ENCODE peak calls at places on chromosomes 1 and 21, in nine cellular contexts. X, G, E, Q, K, I, M, S and F are unnamed samples.

GRCh38 chr1:108865316-108865910 is 8.5 kb upstream of the AKNAD1 start:
- DNase-seq in X (no peak), G (no peak), S (peak; percentile 31), I (no peak), M (no peak), E (no peak), Q (no peak), K (no peak), F (no peak)

GRCh38 chr1:8439015-8439702 is 121.2 kb downstream of the SLC45A1 start:
- DNase-seq in Q (peak; percentile 79), G (peak; percentile 80), M (peak; percentile 93), K (peak; percentile 84), E (no peak), X (no peak), I (no peak), S (peak; percentile 61), F (no peak)

GRCh38 chr1:247536340-247536739 is at the start of gene OR2C3:
- DNase-seq in G (no peak), K (no peak), E (no peak), X (no peak), M (no peak), Q (no peak), I (no peak), S (no peak), F (no peak)

GRCh38 chr1:78146137-78146822 is 100.5 kb downstream of the GIPC2 start:
- DNase-seq in E (no peak), X (no peak), I (no peak), K (no peak), Q (no peak), M (no peak), G (no peak), S (no peak), F (no peak)

GRCh38 chr1:30665216-30665615 is 58.2 kb downstream of the MATN1 start:
- DNase-seq in M (no peak), S (no peak), Q (no peak), K (no peak), G (no peak), I (no peak), X (no peak), E (no peak), F (no peak)

GRCh38 chr1:45974541-45975269 is 157.7 kb downstream of the PIK3R3 start:
- DNase-seq in X (no peak), Q (no peak), I (no peak), G (no peak), K (no peak), M (peak; percentile 35), E (no peak), S (peak; percentile 77), F (no peak)

GRCh38 chr1:32494196-32494595 is 29.3 kb downstream of the ZBTB8B start:
- DNase-seq in G (no peak), S (no peak), Q (no peak), K (no peak), I (no peak), M (peak; percentile 34), X (no peak), E (no peak), F (no peak)

GRCh38 chr1:181802466-181802865 is 259.0 kb downstream of the ZNF648 start:
- DNase-seq in G (no peak), X (no peak), K (no peak), M (no peak), Q (no peak), S (no peak), E (no peak), I (no peak), F (no peak)

GRCh38 chr1:228154685-228155571 is 5.2 kb downstream of the GJC2 start:
- DNase-seq in S (no peak), X (no peak), G (no peak), Q (no peak), E (no peak), M (no peak), K (peak; percentile 10), I (no peak), F (no peak)

GRCh38 chr1:93705897-93706500 is 24.4 kb upstream of the BCAR3 start:
- DNase-seq in G (no peak), I (no peak), Q (no peak), S (no peak), X (no peak), E (no peak), K (no peak), M (no peak), F (no peak)

GRCh38 chr1:109636201-109636952 is 16.7 kb downstream of the AMPD2 start:
- DNase-seq in E (no peak), X (no peak), G (no peak), S (peak; percentile 90), M (peak; percentile 69), Q (no peak), I (no peak), K (no peak), F (no peak)

GRCh38 chr1:116489231-116489697 is 81.6 kb downstream of the CD58 start:
- DNase-seq in G (no peak), I (no peak), E (no peak), K (peak; percentile 45), X (no peak), M (no peak), S (peak; percentile 79), Q (peak; percentile 59), F (no peak)

GRCh38 chr1:36728051-36728450 is 245.3 kb upstream of the CSF3R start:
- DNase-seq in Q (no peak), M (no peak), K (no peak), I (no peak), E (no peak), S (no peak), X (no peak), G (no peak), F (no peak)

GRCh38 chr1:25519624-25520023 is 23.8 kb upstream of the LDLRAP1 start:
- DNase-seq in S (no peak), K (no peak), Q (no peak), I (no peak), G (no peak), X (no peak), M (peak; percentile 83), E (no peak), F (no peak)

GRCh38 chr1:230548357-230548756 is 93.9 kb upstream of the COG2 start:
- DNase-seq in M (no peak), Q (no peak), S (peak; percentile 66), I (no peak), G (peak; percentile 72), E (no peak), K (no peak), X (no peak), F (no peak)

GRCh38 chr1:201260648-201261311 is 22.5 kb upstream of the PKP1 start:
- DNase-seq in G (no peak), Q (no peak), K (no peak), S (no peak), I (no peak), M (no peak), E (no peak), X (no peak), F (no peak)

GRCh38 chr21:43659136-43660000 is at the start of the genes HSF2BP and RRP1B:
- DNase-seq in X (peak; percentile 69), E (peak; percentile 73), Q (peak; percentile 87), S (peak; percentile 76), K (peak; percentile 83), G (peak; percentile 61), M (peak; percentile 82), I (peak; percentile 68), F (peak; percentile 57)

GRCh38 chr1:211378844-211379243 is 52.2 kb downstream of the TRAF5 start:
- DNase-seq in X (no peak), I (no peak), Q (no peak), S (no peak), E (no peak), M (peak; percentile 84), G (no peak), K (no peak), F (no peak)

GRCh38 chr1:910881-911721 is 12.6 kb upstream of the SAMD11 start:
- DNase-seq in X (no peak), E (no peak), Q (no peak), K (peak; percentile 83), S (peak; percentile 59), I (no peak), M (no peak), G (peak; percentile 40), F (no peak)

GRCh38 chr1:116494351-116494692 is 76.5 kb downstream of the CD58 start:
- DNase-seq in I (no peak), X (no peak), M (no peak), G (no peak), K (no peak), Q (no peak), E (no peak), S (no peak), F (no peak)

GRCh38 chr1:29629401-29629800 is 393.1 kb downstream of the PTPRU start:
- DNase-seq in S (no peak), K (no peak), M (no peak), I (no peak), X (no peak), G (no peak), Q (no peak), E (no peak), F (no peak)

GRCh38 chr21:15034126-15034848 is 30.5 kb downstream of the NRIP1 start:
- DNase-seq in M (peak; percentile 67), G (no peak), Q (no peak), I (no peak), X (no peak), S (no peak), K (no peak), E (no peak), F (no peak)

GRCh38 chr1:218369688-218370511 is 24.8 kb downstream of the TGFB2 start:
- DNase-seq in E (no peak), S (no peak), M (peak; percentile 83), X (no peak), G (no peak), I (no peak), Q (no peak), K (no peak), F (no peak)

GRCh38 chr1:223337174-223337869 is 26.7 kb downstream of the SUSD4 start:
- DNase-seq in G (no peak), I (no peak), K (no peak), X (no peak), S (no peak), M (no peak), E (no peak), Q (no peak), F (no peak)

GRCh38 chr1:7755448-7755847 is 15.6 kb upstream of the VAMP3 start:
- DNase-seq in E (no peak), M (peak; percentile 55), K (no peak), X (no peak), Q (no peak), G (peak; percentile 8), S (no peak), I (no peak), F (no peak)

GRCh38 chr1:60388092-60388987 is 314.8 kb upstream of the C1orf87 start:
- DNase-seq in E (no peak), I (no peak), K (no peak), S (no peak), X (no peak), M (peak; percentile 5), Q (no peak), G (no peak), F (no peak)

GRCh38 chr1:116712510-116712909 is 41.7 kb upstream of the CD2 start:
- DNase-seq in I (no peak), G (no peak), S (no peak), E (no peak), Q (no peak), X (no peak), M (no peak), K (no peak), F (no peak)

GRCh38 chr1:151721788-151722510 is 627 bp downstream of the RIIAD1 start:
- DNase-seq in E (no peak), I (no peak), X (no peak), Q (no peak), K (no peak), M (no peak), G (no peak), S (no peak), F (no peak)